ENCODE peak calls at places on chromosome 20, in six cellular contexts. Q is IMR-90, X is transverse colon, B is A549, G is Peyer's patch, S is right lobe of liver. C is an unnamed sample.

GRCh38 chr20:25389381-25389857 is 1.2 kb downstream of the ABHD12 start:
- DNase-seq in Q (peak), X (no peak), B (peak), G (peak), S (no peak), C (no peak)

GRCh38 chr20:16491277-16491912 is 81.9 kb downstream of the KIF16B start:
- DNase-seq in Q (peak), X (peak), B (no peak), G (peak), S (no peak), C (peak)

GRCh38 chr20:47929368-47930115 is 144.3 kb upstream of the SULF2 start:
- DNase-seq in Q (peak), X (no peak), B (no peak), G (no peak), S (no peak), C (no peak)

GRCh38 chr20:18548465-18548864 is 18.8 kb upstream of the SMIM26 start:
- DNase-seq in Q (no peak), X (no peak), B (no peak), G (no peak), S (no peak), C (no peak)

GRCh38 chr20:5918856-5919633 is 31.3 kb downstream of the TRMT6 start:
- DNase-seq in Q (peak), X (no peak), B (peak), G (no peak), S (no peak), C (no peak)

GRCh38 chr20:24653306-24653705 is 183.9 kb downstream of the SYNDIG1 start:
- DNase-seq in Q (peak), X (no peak), B (peak), G (no peak), S (no peak), C (no peak)

GRCh38 chr20:35122787-35123405 is 24.2 kb downstream of the EDEM2 start:
- DNase-seq in Q (no peak), X (no peak), B (no peak), G (no peak), S (no peak), C (no peak)

GRCh38 chr20:8389381-8390368 is 257.6 kb downstream of the PLCB1 start:
- DNase-seq in Q (peak), X (no peak), B (peak), G (no peak), S (no peak), C (no peak)

GRCh38 chr20:63538204-63539091 is 1.3 kb upstream of the PTK6 start:
- DNase-seq in Q (peak), X (peak), B (no peak), G (peak), S (no peak), C (no peak)

GRCh38 chr20:63422653-63423052 is 49.8 kb downstream of the KCNQ2 start:
- DNase-seq in Q (no peak), X (no peak), B (no peak), G (no peak), S (no peak), C (no peak)

GRCh38 chr20:57167971-57168693 is 98.3 kb downstream of the BMP7 start:
- DNase-seq in Q (no peak), X (no peak), B (no peak), G (no peak), S (no peak), C (no peak)

GRCh38 chr20:20821496-20822260 is 109.2 kb upstream of the RALGAPA2 start:
- DNase-seq in Q (no peak), X (no peak), B (no peak), G (no peak), S (no peak), C (no peak)

GRCh38 chr20:51712501-51713212 is 55.5 kb downstream of the ATP9A start:
- DNase-seq in Q (peak), X (no peak), B (peak), G (peak), S (no peak), C (peak)

GRCh38 chr20:19757973-19758887 is at the start of gene RIN2:
- DNase-seq in Q (peak), X (peak), B (peak), G (peak), S (peak), C (peak)

GRCh38 chr20:45293041-45294002 is 13.3 kb upstream of the RBPJL start:
- DNase-seq in Q (peak), X (peak), B (peak), G (peak), S (peak), C (peak)

GRCh38 chr20:44583179-44583578 is 800 bp downstream of the PKIG start:
- DNase-seq in Q (peak), X (no peak), B (no peak), G (no peak), S (no peak), C (no peak)

GRCh38 chr20:48025061-48025515 is 239.8 kb upstream of the SULF2 start:
- DNase-seq in Q (peak), X (no peak), B (no peak), G (no peak), S (no peak), C (peak)

GRCh38 chr20:57566399-57566798 is 5.5 kb downstream of the PCK1 start:
- DNase-seq in Q (no peak), X (no peak), B (no peak), G (no peak), S (no peak), C (no peak)

GRCh38 chr20:30612344-30612743 is 645.1 kb upstream of the DEFB115 start:
- DNase-seq in Q (no peak), X (no peak), B (no peak), G (no peak), S (no peak), C (no peak)

GRCh38 chr20:59006864-59007757 is at the start of gene CTSZ:
- DNase-seq in Q (no peak), X (peak), B (peak), G (peak), S (peak), C (no peak)

GRCh38 chr20:46356195-46357029 is 48.1 kb upstream of the CDH22 start:
- DNase-seq in Q (no peak), X (no peak), B (no peak), G (no peak), S (no peak), C (no peak)
- TF ChIP-seq POLR2A in Q (no peak), X (no peak), B (no peak), G (no peak), S (no peak), C (no peak)

GRCh38 chr20:60729119-60729900 is 522.8 kb upstream of the CDH4 start:
- DNase-seq in Q (no peak), X (no peak), B (no peak), G (no peak), S (no peak), C (no peak)
- H3K4me3 ChIP-seq in Q (no peak), X (no peak), B (no peak), G (no peak), S (no peak), C (no peak)

GRCh38 chr20:38725959-38726848 is 1.9 kb downstream of the SLC32A1 start:
- DNase-seq in Q (peak), X (peak), B (peak), G (peak), S (no peak), C (no peak)
- TF ChIP-seq CTCF in Q (peak), X (peak), B (peak), G (no peak), S (no peak), C (no peak)

GRCh38 chr20:36401336-36401735 is 95.2 kb downstream of the DLGAP4 start:
- DNase-seq in Q (no peak), X (no peak), B (no peak), G (no peak), S (no peak), C (no peak)
- TF ChIP-seq POLR2A in Q (no peak), X (no peak), B (no peak), G (no peak), S (no peak), C (no peak)

GRCh38 chr20:32189123-32189410 is 18.5 kb downstream of the PLAGL2 start:
- DNase-seq in Q (no peak), X (no peak), B (no peak), G (no peak), S (peak), C (no peak)
- H3K4me3 ChIP-seq in Q (no peak), X (no peak), B (no peak), G (peak), S (no peak), C (no peak)

C was measured in adrenal gland.